ENCODE peak calls at places on chromosomes 13 and 19, in four cellular contexts. B is heart left ventricle, A is lower leg skin, O is HCT116. R is an unnamed sample.

GRCh38 chr19:46718157-46718933 is 1.4 kb upstream of the PRKD2 start:
- DNase-seq in A (no peak), B (no peak), O (no peak), R (no peak)

GRCh38 chr19:52172347-52172746 is 926 bp upstream of the ZNF836 start:
- DNase-seq in B (no peak), O (no peak), A (no peak), R (no peak)

GRCh38 chr19:41893899-41894298 is 10.9 kb downstream of the ARHGEF1 start:
- DNase-seq in B (no peak), O (no peak), A (no peak), R (no peak)

GRCh38 chr19:55592391-55593090 is 6.8 kb downstream of the FIZ1 start:
- DNase-seq in B (no peak), A (no peak), O (no peak), R (no peak)

GRCh38 chr13:99464441-99464949 is 36.8 kb upstream of the TM9SF2 start:
- DNase-seq in O (no peak), B (no peak), A (no peak), R (no peak)

GRCh38 chr13:28750187-28751045 is 31.6 kb upstream of the SLC46A3 start:
- DNase-seq in B (no peak), A (no peak), O (no peak), R (no peak)

GRCh38 chr13:100803091-100803490 is 128.5 kb upstream of the TMTC4 start:
- DNase-seq in A (no peak), O (no peak), B (no peak), R (no peak)

GRCh38 chr13:44386932-44387556 is 13.4 kb downstream of the SERP2 start:
- DNase-seq in A (no peak), O (no peak), B (no peak), R (no peak)

GRCh38 chr13:31322025-31322424 is 122.2 kb downstream of the B3GLCT start:
- DNase-seq in A (no peak), O (no peak), B (peak; percentile 60), R (no peak)

GRCh38 chr19:49196527-49197240 is 39.1 kb downstream of the TRPM4 start:
- DNase-seq in O (no peak), B (peak; percentile 51), A (no peak), R (no peak)

GRCh38 chr13:76822691-76823267 is 63.4 kb downstream of the KCTD12 start:
- DNase-seq in A (no peak), O (no peak), B (no peak), R (no peak)

GRCh38 chr19:7883796-7884570 is 4.3 kb upstream of the LRRC8E start:
- DNase-seq in B (no peak), A (no peak), O (no peak), R (no peak)

GRCh38 chr13:109733550-109733949 is 52.8 kb downstream of the IRS2 start:
- DNase-seq in O (no peak), B (no peak), A (no peak), R (no peak)

GRCh38 chr19:32223595-32224370 is 121.6 kb upstream of the ZNF507 start:
- DNase-seq in B (no peak), O (no peak), A (peak; percentile 76), R (no peak)

DNA sequence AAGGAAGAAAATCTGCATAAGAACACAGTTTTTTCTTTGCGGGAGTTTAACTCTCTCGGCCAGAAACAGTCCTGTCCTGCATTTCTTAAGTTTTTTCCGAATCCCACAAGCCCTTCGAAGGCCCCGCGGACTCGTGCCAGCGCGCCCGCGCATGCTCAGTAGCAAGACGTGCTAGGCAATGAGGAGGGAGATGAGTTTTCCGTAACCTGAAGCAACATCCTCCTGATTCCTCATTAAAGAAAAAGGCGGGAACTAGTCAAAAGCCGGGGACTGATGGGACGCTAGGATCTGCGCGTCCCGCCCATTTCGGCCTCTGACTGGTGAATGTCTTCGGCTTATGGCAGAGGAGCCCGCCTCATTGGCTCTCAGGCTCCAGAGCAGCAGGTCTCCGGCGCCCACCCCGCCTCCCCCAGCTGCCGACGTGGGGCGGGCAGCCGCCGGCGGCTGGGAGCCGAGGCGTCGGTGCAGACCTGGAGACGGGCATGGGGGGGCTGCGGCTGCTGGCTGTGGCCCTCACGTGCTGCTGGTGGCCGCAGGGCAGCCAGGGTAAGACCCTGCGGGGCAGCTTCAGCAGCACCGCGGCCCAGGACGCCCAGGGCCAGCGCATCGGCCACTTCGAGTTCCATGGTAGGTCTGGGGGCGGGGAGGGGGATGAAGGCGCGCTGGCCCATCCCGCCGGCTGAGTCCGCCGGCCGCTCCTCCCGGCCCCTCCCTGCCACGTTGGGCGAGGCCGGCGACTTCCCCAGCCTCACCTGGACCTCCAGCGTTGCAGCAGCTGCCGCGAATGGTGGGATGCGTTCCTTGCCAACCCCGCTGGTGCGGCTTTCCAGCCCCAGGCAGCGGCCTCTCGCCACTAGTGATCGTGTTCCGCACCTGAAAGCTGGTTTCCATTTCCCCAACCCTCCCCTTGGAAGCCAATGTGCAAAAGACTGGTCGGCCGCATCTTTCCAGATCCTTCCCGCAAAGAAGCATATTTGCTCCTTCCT is at the start of gene GPR180:
- DNase-seq in O (peak; percentile 98), A (peak; percentile 99), B (peak; percentile 98), R (peak; percentile 75)
- TF ChIP-seq POLR2A in O (peak; percentile 61), A (no peak), B (no peak), R (peak; percentile 87)

GRCh38 chr13:33349996-33350826 is 64.7 kb upstream of the STARD13 start:
- DNase-seq in O (no peak), B (peak; percentile 60), A (peak; percentile 90), R (no peak)

GRCh38 chr13:33349314-33349995 is 63.9 kb upstream of the STARD13 start:
- DNase-seq in O (no peak), B (peak; percentile 40), A (peak; percentile 84), R (no peak)

GRCh38 chr13:33345842-33346241 is 60.3 kb upstream of the STARD13 start:
- DNase-seq in A (no peak), O (no peak), B (no peak), R (no peak)

GRCh38 chr13:33348366-33348765 is 62.8 kb upstream of the STARD13 start:
- DNase-seq in A (no peak), O (no peak), B (no peak), R (no peak)

DNA sequence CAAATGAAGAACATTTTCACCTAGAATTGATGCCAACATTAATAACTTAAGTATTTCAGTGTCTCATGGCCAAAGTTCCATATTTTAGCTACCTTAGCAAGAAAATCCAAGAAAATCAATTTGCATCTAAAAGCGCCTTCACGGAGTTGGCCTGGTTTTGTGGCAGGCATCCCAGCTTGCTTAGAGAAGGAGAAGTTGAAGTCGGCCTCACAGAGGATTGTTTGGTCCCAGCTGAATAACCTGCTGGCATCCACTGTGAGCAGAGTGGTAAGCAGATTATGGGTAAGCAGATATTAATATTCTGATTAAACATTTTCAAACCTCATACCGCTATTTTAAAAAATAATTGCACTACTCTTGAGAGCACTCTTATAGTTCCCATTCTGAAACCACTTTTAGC is 62.3 kb upstream of the STARD13 start:
- DNase-seq in O (no peak), B (no peak), A (no peak), R (no peak)
- H3K4me3 ChIP-seq in O (no peak overlapping the region), B (no peak overlapping the region), A (no peak overlapping the region), R (no peak overlapping the region)

GRCh38 chr19:14479309-14479984 is 4.3 kb upstream of the PTGER1 start:
- DNase-seq in A (no peak), O (no peak), B (no peak), R (no peak)
- TF ChIP-seq CTCF in A (no peak), O (no peak), B (no peak), R (no peak)

GRCh38 chr19:38304352-38304865 is 358 bp downstream of the C19orf33 start:
- DNase-seq in A (no peak), O (no peak), B (no peak), R (no peak)

GRCh38 chr19:38303517-38304351 is at the start of gene C19orf33:
- DNase-seq in O (peak; percentile 84), B (peak; percentile 78), A (peak; percentile 92), R (no peak)

GRCh38 chr19:38306236-38306635 is 2.2 kb downstream of the C19orf33 start:
- DNase-seq in B (no peak), O (no peak), A (no peak), R (no peak)

GRCh38 chr19:38307076-38307475 is 3.0 kb downstream of the C19orf33 start:
- DNase-seq in A (no peak), B (no peak), O (no peak), R (no peak)

DNA sequence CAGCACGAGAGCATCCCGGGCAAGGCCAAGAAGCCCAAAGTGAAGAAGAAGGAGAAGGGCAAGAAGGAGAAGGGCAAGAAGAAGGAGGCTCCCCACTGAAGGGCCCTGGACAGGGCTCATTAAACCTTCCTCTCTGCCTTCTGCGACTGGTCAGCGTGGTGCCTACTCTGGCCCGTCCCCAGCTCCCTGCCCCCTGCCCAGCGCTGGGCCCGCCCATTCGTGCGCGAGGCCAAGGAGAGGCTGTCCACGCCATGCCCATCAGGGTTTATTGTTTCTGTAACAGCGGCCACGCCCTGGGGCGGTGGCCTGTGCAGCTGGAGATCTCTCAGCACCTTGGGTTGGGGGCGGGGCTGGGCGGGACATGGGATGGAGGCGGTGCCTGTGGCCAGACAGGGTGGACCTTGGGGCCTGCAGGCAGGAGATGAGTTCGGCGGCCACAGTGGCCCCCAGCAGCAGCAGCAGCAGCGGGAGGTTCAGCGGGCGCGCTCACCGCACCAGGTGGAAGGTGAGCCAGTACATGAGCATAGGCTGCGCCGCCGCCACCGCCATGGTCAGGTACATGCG is 897 bp downstream of the C19orf33 start:
- DNase-seq in A (no peak), B (peak; percentile 80), O (peak; percentile 96), R (no peak)
- TF ChIP-seq POLR2A in A (no peak), B (no peak), O (peak; percentile 84), R (peak; percentile 21)

GRCh38 chr13:97221989-97222700 is at the start of gene MBNL2:
- DNase-seq in O (peak; percentile 81), B (peak; percentile 93), A (peak; percentile 98), R (peak; percentile 39)
- H3K4me3 ChIP-seq in O (peak within 1 kb of the TSS; percentile 74), B (peak within 1 kb of the TSS; percentile 67), A (peak within 1 kb of the TSS; percentile 37), R (peak within 1 kb of the TSS; percentile 48)

DNA sequence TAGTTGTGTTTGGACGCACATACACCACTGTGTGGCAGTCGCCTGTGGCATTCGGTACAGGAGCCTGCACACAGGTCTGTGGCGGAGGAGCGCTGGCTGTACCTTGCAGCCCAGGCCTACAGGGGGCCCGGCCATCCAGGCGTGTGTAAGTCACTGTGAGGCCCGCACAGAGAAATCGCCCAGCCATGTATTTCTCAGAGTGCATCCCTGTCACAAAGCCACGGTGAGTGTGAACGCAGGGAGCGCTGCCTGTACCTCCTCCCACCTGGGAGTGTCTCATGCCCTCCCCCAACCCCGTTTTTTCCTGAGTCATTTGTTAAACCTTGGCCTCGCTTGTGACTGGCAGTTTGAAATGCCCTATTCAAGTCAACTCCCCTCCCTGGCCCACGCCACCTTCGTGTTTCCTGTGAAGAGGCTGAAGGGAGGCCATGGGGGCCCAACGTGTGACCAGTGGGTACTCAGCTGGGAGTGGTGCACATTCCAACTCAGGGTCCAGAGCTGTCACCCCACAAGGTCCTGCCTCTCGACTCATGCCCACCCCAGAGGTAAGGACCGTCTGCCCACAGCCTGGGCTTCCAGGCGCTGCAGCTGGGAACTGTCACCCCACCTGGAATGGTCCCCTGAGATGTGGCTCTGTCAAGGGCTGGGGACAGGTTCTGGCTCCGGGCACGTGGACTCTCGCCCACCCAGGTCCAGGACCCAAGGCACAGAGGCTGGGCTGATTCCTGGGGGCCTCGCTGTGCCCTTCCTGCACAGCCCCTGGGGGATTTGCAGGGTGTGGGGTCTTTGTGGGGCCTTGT is 11.6 kb upstream of the RASA3 start:
- DNase-seq in O (peak; percentile 63), A (no peak), B (peak; percentile 17), R (no peak)
- TF ChIP-seq CTCF in O (no peak), A (no peak), B (no peak), R (no peak)